ENCODE peak calls at places on chromosomes 3 and 15, in six cellular contexts. One of them, this sample, is unnamed.

GRCh38 chr15:25739687-25740121 is 123.4 kb downstream of the ATP10A start:
- DNase-seq in K562: no peak
- DNase-seq in GM12878: peak; percentile 12
- DNase-seq in A549: peak; percentile 8
- DNase-seq in HepG2: no peak
- DNase-seq in endothelial cell of umbilical vein: no peak
- DNase-seq in this sample: peak; percentile 37

GRCh38 chr15:88918738-88919137 is 5.6 kb upstream of the MFGE8 start:
- DNase-seq in K562: no peak
- DNase-seq in endothelial cell of umbilical vein: peak; percentile 12
- DNase-seq in A549: no peak
- DNase-seq in HepG2: no peak
- DNase-seq in GM12878: peak; percentile 75
- DNase-seq in this sample: peak; percentile 76

GRCh38 chr15:42461261-42461660 is 29.7 kb downstream of the ZNF106 start:
- DNase-seq in K562: no peak
- DNase-seq in A549: no peak
- DNase-seq in endothelial cell of umbilical vein: no peak
- DNase-seq in HepG2: no peak
- DNase-seq in GM12878: no peak
- DNase-seq in this sample: no peak

GRCh38 chr3:161142486-161142885 is 37.3 kb upstream of the B3GALNT1 start:
- DNase-seq in K562: no peak
- DNase-seq in HepG2: no peak
- DNase-seq in GM12878: no peak
- DNase-seq in endothelial cell of umbilical vein: no peak
- DNase-seq in A549: no peak
- DNase-seq in this sample: no peak

GRCh38 chr3:74607803-74608202 is 6.7 kb downstream of the CNTN3 start:
- DNase-seq in GM12878: no peak
- DNase-seq in endothelial cell of umbilical vein: no peak
- DNase-seq in K562: no peak
- DNase-seq in A549: no peak
- DNase-seq in HepG2: no peak
- DNase-seq in this sample: no peak

GRCh38 chr15:71664622-71665021 is 145.7 kb upstream of the NR2E3 start:
- DNase-seq in HepG2: no peak
- DNase-seq in A549: no peak
- DNase-seq in K562: no peak
- DNase-seq in GM12878: no peak
- DNase-seq in endothelial cell of umbilical vein: no peak
- DNase-seq in this sample: no peak

GRCh38 chr15:45088801-45089711 is 24.9 kb downstream of the DUOX2 start:
- DNase-seq in endothelial cell of umbilical vein: no peak
- DNase-seq in K562: no peak
- DNase-seq in A549: no peak
- DNase-seq in HepG2: peak; percentile 36
- DNase-seq in GM12878: no peak
- DNase-seq in this sample: no peak

GRCh38 chr15:39801641-39802309 is 19.1 kb upstream of the FSIP1 start:
- DNase-seq in GM12878: no peak
- DNase-seq in K562: peak; percentile 51
- DNase-seq in A549: peak; percentile 31
- DNase-seq in endothelial cell of umbilical vein: peak; percentile 14
- DNase-seq in HepG2: peak; percentile 36
- DNase-seq in this sample: peak; percentile 20

GRCh38 chr3:22542311-22542710 is 660.8 kb upstream of the UBE2E2 start:
- DNase-seq in endothelial cell of umbilical vein: no peak
- DNase-seq in HepG2: no peak
- DNase-seq in K562: no peak
- DNase-seq in GM12878: no peak
- DNase-seq in A549: no peak
- DNase-seq in this sample: no peak

GRCh38 chr15:66673410-66674322 is 28.4 kb upstream of the SMAD6 start:
- DNase-seq in A549: no peak
- DNase-seq in endothelial cell of umbilical vein: no peak
- DNase-seq in HepG2: no peak
- DNase-seq in GM12878: no peak
- DNase-seq in K562: peak; percentile 88
- DNase-seq in this sample: peak; percentile 91

GRCh38 chr3:128083980-128084674 is 31.9 kb downstream of the SEC61A1 start:
- DNase-seq in GM12878: no peak
- DNase-seq in A549: no peak
- DNase-seq in endothelial cell of umbilical vein: peak; percentile 57
- DNase-seq in K562: no peak
- DNase-seq in HepG2: no peak
- DNase-seq in this sample: no peak

GRCh38 chr15:78540955-78541743 is 905 bp downstream of the PSMA4 start:
- DNase-seq in A549: no peak
- DNase-seq in GM12878: no peak
- DNase-seq in K562: no peak
- DNase-seq in HepG2: no peak
- DNase-seq in endothelial cell of umbilical vein: no peak
- DNase-seq in this sample: peak; percentile 52

GRCh38 chr15:39458131-39458530 is 122.7 kb upstream of the THBS1 start:
- DNase-seq in K562: no peak
- DNase-seq in GM12878: no peak
- DNase-seq in A549: no peak
- DNase-seq in HepG2: no peak
- DNase-seq in endothelial cell of umbilical vein: no peak
- DNase-seq in this sample: no peak

GRCh38 chr3:183546625-183547024 is 8.9 kb downstream of the KLHL6 start:
- DNase-seq in A549: no peak
- DNase-seq in HepG2: no peak
- DNase-seq in endothelial cell of umbilical vein: no peak
- DNase-seq in K562: no peak
- DNase-seq in GM12878: no peak
- DNase-seq in this sample: no peak

GRCh38 chr15:24823473-24823872 is 131.3 kb upstream of the SNRPN start:
- DNase-seq in endothelial cell of umbilical vein: peak; percentile 3
- DNase-seq in A549: no peak
- DNase-seq in K562: peak; percentile 10
- DNase-seq in HepG2: no peak
- DNase-seq in GM12878: no peak
- DNase-seq in this sample: no peak

GRCh38 chr3:11477286-11477935 is 166.3 kb downstream of the VGLL4 start:
- DNase-seq in GM12878: no peak
- DNase-seq in A549: no peak
- DNase-seq in K562: no peak
- DNase-seq in HepG2: no peak
- DNase-seq in endothelial cell of umbilical vein: peak; percentile 95
- DNase-seq in this sample: no peak

GRCh38 chr15:73599934-73600333 is 33.3 kb downstream of the NPTN start:
- DNase-seq in HepG2: no peak
- DNase-seq in GM12878: no peak
- DNase-seq in A549: peak; percentile 35
- DNase-seq in endothelial cell of umbilical vein: peak; percentile 49
- DNase-seq in K562: no peak
- DNase-seq in this sample: no peak

GRCh38 chr3:124793054-124793740 is 62.9 kb downstream of the UMPS start:
- DNase-seq in GM12878: no peak
- DNase-seq in HepG2: no peak
- DNase-seq in endothelial cell of umbilical vein: no peak
- DNase-seq in A549: no peak
- DNase-seq in K562: no peak
- DNase-seq in this sample: no peak

GRCh38 chr3:127750226-127751031 is 71.9 kb downstream of the MGLL start:
- DNase-seq in GM12878: peak; percentile 88
- DNase-seq in A549: no peak
- DNase-seq in K562: no peak
- DNase-seq in HepG2: no peak
- DNase-seq in endothelial cell of umbilical vein: no peak
- DNase-seq in this sample: peak; percentile 82

GRCh38 chr3:177525987-177526712 is 328.9 kb upstream of the TBL1XR1 start:
- DNase-seq in K562: no peak
- DNase-seq in HepG2: peak; percentile 54
- DNase-seq in endothelial cell of umbilical vein: no peak
- DNase-seq in A549: no peak
- DNase-seq in GM12878: no peak
- DNase-seq in this sample: peak; percentile 66

GRCh38 chr3:132231633-132232032 is 85.6 kb upstream of the ACP3 start:
- DNase-seq in endothelial cell of umbilical vein: peak; percentile 9
- DNase-seq in K562: no peak
- DNase-seq in GM12878: no peak
- DNase-seq in HepG2: no peak
- DNase-seq in A549: no peak
- DNase-seq in this sample: peak; percentile 55

GRCh38 chr15:58469432-58470353 is 37.9 kb downstream of the LIPC start:
- DNase-seq in K562: no peak
- DNase-seq in HepG2: peak; percentile 90
- DNase-seq in GM12878: no peak
- DNase-seq in A549: peak; percentile 69
- DNase-seq in endothelial cell of umbilical vein: peak; percentile 68
- DNase-seq in this sample: peak; percentile 62
- TF ChIP-seq MYC in K562: no peak
- TF ChIP-seq MYC in HepG2: no peak
- TF ChIP-seq MYC in GM12878: no peak
- TF ChIP-seq MYC in A549: no peak
- TF ChIP-seq MYC in endothelial cell of umbilical vein: no peak
- TF ChIP-seq MYC in this sample: no peak

GRCh38 chr3:15633159-15633558 is 31.6 kb downstream of the BTD start:
- DNase-seq in endothelial cell of umbilical vein: no peak
- DNase-seq in A549: no peak
- DNase-seq in K562: no peak
- DNase-seq in HepG2: no peak
- DNase-seq in GM12878: no peak
- DNase-seq in this sample: no peak

GRCh38 chr3:15630646-15631350 is 29.3 kb downstream of the BTD start:
- DNase-seq in A549: peak; percentile 58
- DNase-seq in GM12878: no peak
- DNase-seq in K562: no peak
- DNase-seq in endothelial cell of umbilical vein: peak; percentile 94
- DNase-seq in HepG2: no peak
- DNase-seq in this sample: no peak

GRCh38 chr3:15632212-15632580 is 30.7 kb downstream of the BTD start:
- DNase-seq in HepG2: no peak
- DNase-seq in K562: no peak
- DNase-seq in endothelial cell of umbilical vein: no peak
- DNase-seq in GM12878: no peak
- DNase-seq in A549: no peak
- DNase-seq in this sample: no peak

GRCh38 chr3:15629860-15630597 is 28.5 kb downstream of the BTD start:
- DNase-seq in K562: peak; percentile 72
- DNase-seq in endothelial cell of umbilical vein: peak; percentile 91
- DNase-seq in A549: peak; percentile 82
- DNase-seq in GM12878: peak; percentile 83
- DNase-seq in HepG2: peak; percentile 62
- DNase-seq in this sample: peak; percentile 83

DNA sequence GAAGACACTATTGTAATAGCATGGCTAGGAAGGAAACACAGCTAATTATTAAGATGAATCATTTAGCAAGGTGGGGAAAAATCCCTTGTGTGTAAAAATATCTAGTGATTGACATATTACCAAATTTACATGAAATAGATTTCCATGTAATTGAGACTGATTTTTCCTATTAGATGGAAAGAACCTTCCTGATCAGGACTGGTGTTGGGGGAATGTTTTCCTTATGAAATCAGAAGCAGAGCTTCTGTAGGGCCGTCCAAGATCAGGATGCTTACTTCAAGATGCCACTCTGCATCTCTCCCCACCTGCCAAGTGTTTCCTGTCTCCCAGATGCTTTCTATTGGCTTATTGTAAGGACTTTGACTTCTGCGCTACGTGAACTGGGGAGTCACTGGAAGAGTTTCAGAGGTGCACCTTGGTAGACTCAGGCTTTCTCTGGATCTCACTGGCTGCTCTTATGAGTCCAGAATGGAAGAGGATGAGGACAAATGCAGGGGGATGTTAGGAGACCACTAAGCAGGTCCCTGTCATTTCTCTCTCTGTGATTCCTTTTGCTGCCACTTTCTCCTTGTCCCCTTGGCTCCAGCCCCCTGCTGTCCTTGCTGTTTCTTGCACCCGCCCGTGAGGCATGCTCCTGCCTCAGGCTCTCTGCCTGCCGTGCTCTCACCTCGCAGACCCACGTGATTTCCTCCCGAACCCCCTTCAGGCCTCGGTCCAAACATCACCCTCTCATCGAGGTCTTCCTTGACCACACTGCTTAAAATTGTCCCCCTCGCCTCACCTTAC is 30.1 kb downstream of the BTD start:
- DNase-seq in A549: no peak
- DNase-seq in endothelial cell of umbilical vein: no peak
- DNase-seq in K562: no peak
- DNase-seq in GM12878: no peak
- DNase-seq in HepG2: no peak
- DNase-seq in this sample: no peak
- TF ChIP-seq MYC in A549: no peak
- TF ChIP-seq MYC in endothelial cell of umbilical vein: no peak
- TF ChIP-seq MYC in K562: no peak
- TF ChIP-seq MYC in GM12878: no peak
- TF ChIP-seq MYC in HepG2: no peak
- TF ChIP-seq MYC in this sample: no peak

GRCh38 chr3:15798533-15799245 is 910 bp upstream of the ANKRD28 start:
- DNase-seq in K562: no peak
- DNase-seq in endothelial cell of umbilical vein: peak; percentile 20
- DNase-seq in GM12878: no peak
- DNase-seq in HepG2: no peak
- DNase-seq in A549: no peak
- DNase-seq in this sample: no peak

GRCh38 chr3:15796331-15796730 is 1.4 kb downstream of the ANKRD28 start:
- DNase-seq in endothelial cell of umbilical vein: peak; percentile 45
- DNase-seq in GM12878: no peak
- DNase-seq in A549: no peak
- DNase-seq in HepG2: no peak
- DNase-seq in K562: no peak
- DNase-seq in this sample: no peak

GRCh38 chr3:15795563-15796308 is 2.0 kb downstream of the ANKRD28 start:
- DNase-seq in K562: no peak
- DNase-seq in endothelial cell of umbilical vein: peak; percentile 68
- DNase-seq in GM12878: no peak
- DNase-seq in A549: no peak
- DNase-seq in HepG2: no peak
- DNase-seq in this sample: peak; percentile 62

GRCh38 chr3:15796771-15797599 is 794 bp downstream of the ANKRD28 start:
- DNase-seq in GM12878: no peak
- DNase-seq in A549: peak; percentile 25
- DNase-seq in HepG2: peak; percentile 52
- DNase-seq in endothelial cell of umbilical vein: peak; percentile 82
- DNase-seq in K562: peak; percentile 31
- DNase-seq in this sample: peak; percentile 45

GRCh38 chr3:15797600-15798303 is at the start of gene ANKRD28:
- DNase-seq in endothelial cell of umbilical vein: peak; percentile 95
- DNase-seq in A549: peak; percentile 45
- DNase-seq in HepG2: peak; percentile 58
- DNase-seq in K562: peak; percentile 33
- DNase-seq in GM12878: no peak
- DNase-seq in this sample: peak; percentile 80
- TF ChIP-seq MYC in endothelial cell of umbilical vein: no peak
- TF ChIP-seq MYC in A549: no peak
- TF ChIP-seq MYC in HepG2: no peak
- TF ChIP-seq MYC in K562: peak; percentile 76
- TF ChIP-seq MYC in GM12878: no peak
- TF ChIP-seq MYC in this sample: no peak

GRCh38 chr3:80338366-80338765 is 570.6 kb upstream of the ROBO1 start:
- DNase-seq in A549: no peak
- DNase-seq in GM12878: no peak
- DNase-seq in HepG2: no peak
- DNase-seq in endothelial cell of umbilical vein: no peak
- DNase-seq in K562: no peak
- DNase-seq in this sample: peak; percentile 76

GRCh38 chr3:80331768-80332167 is 564.0 kb upstream of the ROBO1 start:
- DNase-seq in GM12878: no peak
- DNase-seq in A549: no peak
- DNase-seq in HepG2: no peak
- DNase-seq in K562: no peak
- DNase-seq in endothelial cell of umbilical vein: no peak
- DNase-seq in this sample: no peak

GRCh38 chr3:80334534-80334933 is 566.7 kb upstream of the ROBO1 start:
- DNase-seq in K562: no peak
- DNase-seq in HepG2: no peak
- DNase-seq in GM12878: no peak
- DNase-seq in A549: no peak
- DNase-seq in endothelial cell of umbilical vein: no peak
- DNase-seq in this sample: no peak
- TF ChIP-seq MYC in K562: no peak
- TF ChIP-seq MYC in HepG2: no peak
- TF ChIP-seq MYC in GM12878: no peak
- TF ChIP-seq MYC in A549: no peak
- TF ChIP-seq MYC in endothelial cell of umbilical vein: no peak
- TF ChIP-seq MYC in this sample: no peak

This sample was measured in NB4.